ENCODE peak calls at places on chromosomes 13 and 19, in six cellular contexts. N, Z, L, J, F and T are unnamed samples. For H3K4me1, the result is how much of the 10 kb centered on the place peaks cover.

GRCh38 chr19:15437355-15438123 is 12.2 kb downstream of the WIZ start:
- DNase-seq in N (no peak), Z (no peak), L (peak), J (no peak), F (peak), T (no peak)

GRCh38 chr13:114025432-114026127 is 51.7 kb upstream of the C13orf46 start:
- DNase-seq in N (no peak), Z (no peak), L (peak), J (no peak), F (peak), T (no peak)

GRCh38 chr13:20424959-20425358 is 100.7 kb downstream of the CRYL1 start:
- DNase-seq in N (no peak), Z (no peak), L (no peak), J (no peak), F (no peak), T (no peak)

GRCh38 chr13:38990693-38991092 is at the start of gene STOML3:
- DNase-seq in N (peak), Z (no peak), L (no peak), J (no peak), F (no peak), T (no peak)

GRCh38 chr13:113207890-113208423 is 512 bp downstream of the PCID2 start:
- DNase-seq in N (peak), Z (peak), L (peak), J (no peak), F (peak), T (peak)

GRCh38 chr19:55472463-55472862 is 4.0 kb upstream of the ZNF628 start:
- DNase-seq in N (peak), Z (no peak), L (peak), J (no peak), F (no peak), T (no peak)

GRCh38 chr13:30107536-30108136 is 199.7 kb downstream of the KATNAL1 start:
- DNase-seq in N (peak), Z (no peak), L (peak), J (no peak), F (peak), T (no peak)

GRCh38 chr13:89968468-89968867 is 1379.0 kb upstream of the MIR17HG start:
- DNase-seq in N (no peak), Z (no peak), L (no peak), J (no peak), F (no peak), T (no peak)

GRCh38 chr19:39031368-39032163 is 783 bp downstream of the FBXO27 start:
- DNase-seq in N (peak), Z (peak), L (no peak), J (peak), F (peak), T (peak)

GRCh38 chr13:101917475-101917810 is 465.0 kb downstream of the ITGBL1 start:
- DNase-seq in N (no peak), Z (no peak), L (no peak), J (no peak), F (no peak), T (peak)

GRCh38 chr13:50075619-50076097 is 60.4 kb downstream of the KCNRG start:
- DNase-seq in N (no peak), Z (no peak), L (no peak), J (no peak), F (no peak), T (no peak)

GRCh38 chr13:50071399-50071798 is 56.2 kb downstream of the KCNRG start:
- DNase-seq in N (peak), Z (no peak), L (no peak), J (no peak), F (peak), T (no peak)

GRCh38 chr13:50074843-50075242 is 59.6 kb downstream of the KCNRG start:
- DNase-seq in N (no peak), Z (no peak), L (no peak), J (no peak), F (no peak), T (no peak)

GRCh38 chr13:50072676-50073075 is 57.4 kb downstream of the KCNRG start:
- DNase-seq in N (no peak), Z (no peak), L (no peak), J (no peak), F (no peak), T (no peak)

DNA sequence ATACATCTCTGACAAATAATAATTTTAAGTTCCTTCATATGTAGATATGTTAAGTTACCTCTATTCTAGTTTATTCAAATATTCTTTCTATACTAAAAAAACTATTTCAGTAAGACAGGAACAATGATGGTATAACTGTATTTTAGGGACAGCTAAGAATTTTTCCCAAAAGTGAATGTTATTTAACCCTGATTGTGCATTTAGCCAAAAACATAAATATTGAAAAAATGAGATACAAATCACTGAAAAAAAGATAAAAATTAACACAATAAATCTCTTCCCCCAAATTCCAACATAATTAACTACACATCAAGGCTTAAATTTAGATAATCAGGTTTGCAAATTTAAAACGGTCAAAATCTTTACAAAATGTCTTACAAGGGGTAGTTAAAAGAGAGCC is 58.1 kb downstream of the KCNRG start:
- DNase-seq in N (no peak), Z (no peak), L (no peak), J (no peak), F (no peak), T (no peak)
- H3K4ac ChIP-seq in N (no peak), Z (no peak), L (no peak), J (no peak), F (no peak), T (no peak)

GRCh38 chr19:5101871-5102270 is 133.0 kb downstream of the KDM4B start:
- DNase-seq in N (no peak), Z (no peak), L (no peak), J (no peak), F (no peak), T (no peak)
- H3K4me1 ChIP-seq in N (under half), Z (under half), L (under half), J (under half), F (under half), T (under half)

GRCh38 chr19:28485300-28485699 is 727.7 kb downstream of the UQCRFS1 start:
- DNase-seq in N (no peak), Z (no peak), L (no peak), J (no peak), F (no peak), T (no peak)
- H2BK15ac ChIP-seq in N (no peak), Z (peak), L (no peak), J (no peak), F (no peak), T (no peak)

GRCh38 chr19:19642506-19643157 is 825 bp downstream of the GMIP start:
- DNase-seq in N (peak), Z (no peak), L (no peak), J (no peak), F (peak), T (no peak)

GRCh38 chr19:19647037-19647835 is 3.8 kb upstream of the GMIP start:
- DNase-seq in N (no peak), Z (no peak), L (no peak), J (no peak), F (no peak), T (no peak)

GRCh38 chr19:19645233-19645870 is 1.9 kb upstream of the GMIP start:
- DNase-seq in N (no peak), Z (no peak), L (no peak), J (no peak), F (no peak), T (no peak)

GRCh38 chr19:19644054-19644388 is 564 bp upstream of the GMIP start:
- DNase-seq in N (no peak), Z (no peak), L (no peak), J (no peak), F (no peak), T (no peak)

GRCh38 chr19:19643158-19644053 is at the start of gene GMIP:
- DNase-seq in N (peak), Z (peak), L (peak), J (no peak), F (peak), T (peak)
- H3K4ac ChIP-seq in N (peak), Z (no peak), L (peak), J (peak), F (no peak), T (no peak)

GRCh38 chr19:41353466-41354342 is at the start of gene TGFB1:
- DNase-seq in N (peak), Z (peak), L (peak), J (no peak), F (peak), T (peak)
- H3K4me1 ChIP-seq in N (under half), Z (under half), L (under half), J (under half), F (under half), T (under half)

GRCh38 chr13:80824231-80824630 is 483.3 kb upstream of the SPRY2 start:
- DNase-seq in N (no peak), Z (no peak), L (no peak), J (no peak), F (peak), T (no peak)
- H2BK15ac ChIP-seq in N (no peak), Z (no peak), L (no peak), J (no peak), F (no peak), T (no peak)

GRCh38 chr13:49774376-49775005 is 18.0 kb downstream of the KPNA3 start:
- DNase-seq in N (no peak), Z (no peak), L (no peak), J (no peak), F (no peak), T (no peak)
- H3K4ac ChIP-seq in N (no peak), Z (no peak), L (no peak), J (no peak), F (no peak), T (no peak)

DNA sequence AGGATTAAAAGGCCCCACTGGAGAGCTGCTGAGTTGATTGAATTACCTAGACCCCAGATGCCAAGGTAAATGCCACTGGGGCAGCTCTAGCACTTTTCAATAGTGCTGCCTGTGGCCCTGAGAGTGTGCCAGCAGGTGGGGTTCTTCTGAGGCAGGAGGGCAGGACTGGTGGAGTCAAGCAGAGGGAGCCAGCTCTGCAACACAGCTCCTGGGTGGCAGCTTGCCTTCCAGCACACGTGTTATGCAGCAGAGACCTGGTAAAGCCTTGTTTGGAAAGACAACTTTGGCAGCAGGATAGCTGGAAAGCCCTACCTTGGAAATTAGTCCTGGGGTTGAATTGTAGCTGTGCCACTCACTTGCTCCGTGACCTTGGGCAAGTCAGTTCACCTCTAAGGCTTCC is 306.6 kb downstream of the ATP8A2 start:
- DNase-seq in N (peak), Z (no peak), L (no peak), J (no peak), F (no peak), T (peak)
- H3K4me1 ChIP-seq in N (under half), Z (under half), L (under half), J (under half), F (under half), T (under half)

GRCh38 chr13:76713280-76713679 is 172.9 kb downstream of the KCTD12 start:
- DNase-seq in N (no peak), Z (no peak), L (no peak), J (no peak), F (no peak), T (no peak)

GRCh38 chr13:76717092-76717491 is 169.1 kb downstream of the KCTD12 start:
- DNase-seq in N (no peak), Z (no peak), L (peak), J (no peak), F (peak), T (no peak)

GRCh38 chr13:76711515-76712182 is 174.6 kb downstream of the KCTD12 start:
- DNase-seq in N (no peak), Z (no peak), L (peak), J (no peak), F (peak), T (no peak)

GRCh38 chr13:76715621-76716020 is 170.6 kb downstream of the KCTD12 start:
- DNase-seq in N (no peak), Z (no peak), L (no peak), J (no peak), F (no peak), T (no peak)

GRCh38 chr13:76715043-76715442 is 171.2 kb downstream of the KCTD12 start:
- DNase-seq in N (no peak), Z (no peak), L (no peak), J (no peak), F (no peak), T (no peak)
- H2BK15ac ChIP-seq in N (no peak), Z (no peak), L (no peak), J (no peak), F (no peak), T (no peak)